ENCODE peak calls at places on chromosomes 3 and 15, in nine cellular contexts. F is bronchial epithelial cell, C is SK-N-SH, R is lower lobe of right lung, V is tibial artery, B is DND-41, X is mammary epithelial cell, A is sigmoid colon, Y is neural progenitor cell. O is an unnamed sample. For H3K27me3 and H3K36me3, the result is how much of the 10 kb centered on the place peaks cover.

GRCh38 chr3:159789742-159790635 is 198.6 kb upstream of the IL12A start:
- DNase-seq in F (no peak), C (no peak), R (no peak), V (no peak), B (no peak), X (no peak), A (no peak), Y (no peak), O (no peak)

GRCh38 chr15:84893607-84894006 is 9.1 kb downstream of the SLC28A1 start:
- DNase-seq in F (no peak), C (no peak), R (no peak), V (no peak), B (no peak), X (no peak), A (no peak), Y (no peak), O (no peak)

GRCh38 chr15:73818308-73818985 is 54.9 kb upstream of the TBC1D21 start:
- DNase-seq in F (no peak), C (peak), R (no peak), V (no peak), B (no peak), X (no peak), A (no peak), Y (no peak), O (no peak)

GRCh38 chr3:12224181-12225147 is 64.4 kb upstream of the PPARG start:
- DNase-seq in F (peak), C (no peak), R (no peak), V (no peak), B (no peak), X (no peak), A (no peak), Y (peak), O (no peak)

GRCh38 chr3:66487475-66487874 is 13.3 kb downstream of the LRIG1 start:
- DNase-seq in F (no peak), C (no peak), R (no peak), V (peak), B (no peak), X (no peak), A (no peak), Y (no peak), O (no peak)

GRCh38 chr3:165641569-165642310 is 195.5 kb downstream of the BCHE start:
- DNase-seq in F (peak), C (no peak), R (no peak), V (no peak), B (no peak), X (no peak), A (no peak), Y (no peak), O (no peak)

GRCh38 chr3:9347086-9347485 is 15.8 kb upstream of the THUMPD3 start:
- DNase-seq in F (no peak), C (no peak), R (no peak), V (no peak), B (no peak), X (no peak), A (no peak), Y (no peak), O (no peak)

GRCh38 chr3:177488740-177489139 is 291.5 kb upstream of the TBL1XR1 start:
- DNase-seq in F (no peak), C (no peak), R (no peak), V (no peak), B (no peak), X (no peak), A (no peak), Y (no peak), O (no peak)

GRCh38 chr3:149581248-149581647 is 76.6 kb downstream of the WWTR1 start:
- DNase-seq in F (peak), C (no peak), R (no peak), V (no peak), B (no peak), X (peak), A (no peak), Y (no peak), O (no peak)

GRCh38 chr15:85100186-85100937 is 118.7 kb downstream of the PDE8A start:
- DNase-seq in F (no peak), C (no peak), R (peak), V (no peak), B (peak), X (no peak), A (no peak), Y (no peak), O (no peak)

DNA sequence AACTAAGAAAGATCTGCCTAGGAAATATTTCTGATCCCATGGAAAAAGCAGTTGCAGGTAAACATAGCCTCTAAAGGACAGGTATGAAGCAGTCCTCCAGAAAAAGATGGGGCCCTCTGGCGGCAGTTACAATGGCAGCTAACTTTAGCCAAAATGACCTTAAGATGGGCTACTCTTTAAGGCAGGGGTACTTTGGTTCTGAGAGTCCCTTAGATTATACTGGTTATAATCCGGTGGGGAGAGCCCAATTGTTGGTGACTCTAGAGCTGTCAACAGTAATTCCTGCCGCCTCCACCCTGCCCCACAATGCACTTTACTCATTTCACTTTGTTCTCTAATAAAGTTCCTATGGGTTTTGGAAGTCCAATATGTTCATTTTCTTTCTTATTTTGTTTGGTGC is 412.8 kb upstream of the WNT5A start:
- DNase-seq in F (no peak), C (no peak), R (no peak), V (no peak), B (no peak), X (peak), A (no peak), Y (peak), O (no peak)
- TF ChIP-seq CTCF in F (peak), C (no peak), R (peak), V (no peak), B (no peak), X (peak), A (no peak), Y (peak), O (peak)

GRCh38 chr3:50455133-50455532 is 48.3 kb downstream of the CACNA2D2 start:
- DNase-seq in F (no peak), C (no peak), R (no peak), V (no peak), B (no peak), X (no peak), A (no peak), Y (no peak), O (no peak)
- H3K27me3 ChIP-seq in F (under half), C (under half), R (under half), V (under half), B (under half), X (under half), A (under half), Y (under half), O (under half)

GRCh38 chr3:119161240-119161639 is 12.2 kb upstream of the UPK1B start:
- DNase-seq in F (peak), C (no peak), R (no peak), V (no peak), B (no peak), X (no peak), A (no peak), Y (no peak), O (no peak)
- H3K36me3 ChIP-seq in F (under half), C (under half), R (under half), V (under half), B (under half), X (under half), A (under half), Y (under half), O (under half)

DNA sequence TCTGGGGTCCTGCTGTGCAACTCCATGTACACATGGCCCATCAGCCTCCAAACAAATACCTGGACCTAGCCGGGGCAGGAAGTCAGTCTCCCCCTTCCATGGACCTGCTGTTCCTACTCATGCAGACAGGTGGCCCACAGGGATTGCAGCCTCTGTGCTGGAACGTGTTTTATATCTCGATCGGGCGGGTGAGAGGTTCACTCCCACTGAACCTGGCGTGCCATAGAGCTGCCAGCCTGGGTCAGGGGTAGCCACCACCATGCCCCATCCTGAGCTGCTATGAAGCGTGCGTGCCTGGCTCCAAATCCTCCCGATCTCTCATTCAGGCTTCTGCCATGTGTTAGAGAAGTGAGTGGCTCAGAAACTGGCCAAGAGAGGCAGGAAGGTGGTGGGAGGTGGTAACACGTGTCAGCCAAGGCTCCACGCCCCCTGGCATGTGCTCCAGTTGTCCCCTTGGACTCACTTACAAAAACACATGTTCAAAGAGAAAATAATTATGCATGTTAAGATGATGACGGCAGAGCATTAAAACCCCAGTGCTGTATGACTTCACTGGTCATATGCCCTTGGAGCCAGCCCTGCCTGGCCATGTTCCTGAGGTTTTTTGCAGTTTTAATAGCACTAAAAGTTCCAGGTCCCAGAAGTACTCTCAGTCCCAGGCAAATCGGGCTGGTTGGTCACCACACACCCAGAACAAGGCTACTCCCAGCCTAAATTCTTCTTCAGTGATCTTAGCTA is 30.6 kb downstream of the CTSH start:
- DNase-seq in F (no peak), C (no peak), R (no peak), V (peak), B (no peak), X (peak), A (peak), Y (peak), O (no peak)
- TF ChIP-seq CTCF in F (peak), C (peak), R (peak), V (peak), B (peak), X (peak), A (peak), Y (peak), O (peak)

DNA sequence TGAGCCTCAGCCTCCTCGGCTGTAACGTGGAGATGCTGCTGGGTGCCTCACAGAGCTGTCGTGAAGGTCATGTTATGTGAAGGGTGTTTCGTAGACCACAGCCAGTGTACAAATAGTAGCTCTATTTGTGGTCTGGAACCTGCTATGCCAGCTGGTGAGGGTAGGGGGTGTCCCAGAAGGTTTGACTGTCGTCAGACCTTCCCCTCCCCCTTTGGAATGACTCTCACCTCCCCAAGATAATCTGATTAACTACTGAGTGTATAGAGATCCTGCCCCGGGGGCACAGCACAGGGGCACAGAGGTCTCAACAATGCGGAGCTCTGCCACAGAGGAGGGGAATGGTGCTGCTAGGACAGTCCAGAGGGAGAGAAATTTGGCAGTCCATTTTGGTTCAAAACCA is 20.5 kb downstream of the FGD5 start:
- DNase-seq in F (no peak), C (peak), R (no peak), V (no peak), B (peak), X (no peak), A (peak), Y (peak), O (no peak)
- H3K27me3 ChIP-seq in F (under half), C (under half), R (under half), V (under half), B (under half), X (under half), A (under half), Y (under half), O (under half)

GRCh38 chr3:53234130-53234840 is 21.5 kb downstream of the TKT start:
- DNase-seq in F (no peak), C (no peak), R (peak), V (no peak), B (no peak), X (no peak), A (no peak), Y (no peak), O (no peak)
- H3K36me3 ChIP-seq in F (half or more), C (under half), R (half or more), V (half or more), B (half or more), X (half or more), A (half or more), Y (under half), O (under half)

GRCh38 chr3:155325263-155325835 is 31.9 kb upstream of the STRIT1 start:
- DNase-seq in F (no peak), C (no peak), R (peak), V (no peak), B (no peak), X (no peak), A (no peak), Y (no peak), O (no peak)
- TF ChIP-seq CTCF in F (no peak), C (peak), R (no peak), V (no peak), B (peak), X (no peak), A (no peak), Y (peak), O (no peak)